ENCODE peak calls at places on chromosome 13, in five cellular contexts. One of them, this sample, is unnamed.
A peak's percentile ranks its signal among the peaks of the same experiment; 100 is the strongest.

GRCh38 chr13:111484129-111484925 is 163.9 kb downstream of the TEX29 start:
- DNase-seq in neuronal stem cell: no peak
- DNase-seq in colonic mucosa: peak; percentile 10
- DNase-seq in endothelial cell of umbilical vein: no peak
- DNase-seq in transverse colon: no peak
- DNase-seq in this sample: no peak

GRCh38 chr13:75194717-75195116 is 287.3 kb downstream of the TBC1D4 start:
- DNase-seq in endothelial cell of umbilical vein: peak; percentile 25
- DNase-seq in colonic mucosa: no peak
- DNase-seq in transverse colon: no peak
- DNase-seq in neuronal stem cell: no peak
- DNase-seq in this sample: no peak

GRCh38 chr13:44329909-44330545 is 43.6 kb upstream of the SERP2 start:
- DNase-seq in neuronal stem cell: no peak
- DNase-seq in endothelial cell of umbilical vein: no peak
- DNase-seq in colonic mucosa: no peak
- DNase-seq in transverse colon: no peak
- DNase-seq in this sample: no peak

GRCh38 chr13:107124129-107124718 is 556.3 kb upstream of the ARGLU1 start:
- DNase-seq in endothelial cell of umbilical vein: peak; percentile 54
- DNase-seq in transverse colon: no peak
- DNase-seq in neuronal stem cell: peak; percentile 37
- DNase-seq in colonic mucosa: no peak
- DNase-seq in this sample: no peak

GRCh38 chr13:101231751-101232428 is 184.4 kb downstream of the NALCN start:
- DNase-seq in neuronal stem cell: no peak
- DNase-seq in transverse colon: no peak
- DNase-seq in endothelial cell of umbilical vein: no peak
- DNase-seq in colonic mucosa: no peak
- DNase-seq in this sample: peak; percentile 20

GRCh38 chr13:85879014-85879413 is 79.8 kb upstream of the SLITRK6 start:
- DNase-seq in neuronal stem cell: no peak
- DNase-seq in colonic mucosa: no peak
- DNase-seq in endothelial cell of umbilical vein: no peak
- DNase-seq in transverse colon: no peak
- DNase-seq in this sample: no peak

GRCh38 chr13:22126433-22127021 is 455.7 kb downstream of the FGF9 start:
- DNase-seq in endothelial cell of umbilical vein: no peak
- DNase-seq in transverse colon: no peak
- DNase-seq in neuronal stem cell: no peak
- DNase-seq in colonic mucosa: no peak
- DNase-seq in this sample: no peak

GRCh38 chr13:94674609-94675348 is 37.6 kb downstream of the SOX21 start:
- DNase-seq in colonic mucosa: peak; percentile 50
- DNase-seq in neuronal stem cell: peak; percentile 69
- DNase-seq in endothelial cell of umbilical vein: peak; percentile 49
- DNase-seq in transverse colon: peak; percentile 46
- DNase-seq in this sample: no peak

GRCh38 chr13:75547917-75548316 is 1.7 kb upstream of the UCHL3 start:
- DNase-seq in colonic mucosa: no peak
- DNase-seq in neuronal stem cell: no peak
- DNase-seq in transverse colon: no peak
- DNase-seq in endothelial cell of umbilical vein: no peak
- DNase-seq in this sample: no peak

GRCh38 chr13:30257433-30258099 is 49.8 kb downstream of the KATNAL1 start:
- DNase-seq in neuronal stem cell: peak; percentile 46
- DNase-seq in endothelial cell of umbilical vein: no peak
- DNase-seq in colonic mucosa: no peak
- DNase-seq in transverse colon: no peak
- DNase-seq in this sample: no peak

GRCh38 chr13:48843630-48844380 is 131.9 kb upstream of the FNDC3A start:
- DNase-seq in endothelial cell of umbilical vein: peak; percentile 64
- DNase-seq in transverse colon: no peak
- DNase-seq in neuronal stem cell: no peak
- DNase-seq in colonic mucosa: no peak
- DNase-seq in this sample: no peak

GRCh38 chr13:93244141-93244917 is 17.7 kb downstream of the GPC6 start:
- DNase-seq in colonic mucosa: no peak
- DNase-seq in transverse colon: no peak
- DNase-seq in endothelial cell of umbilical vein: no peak
- DNase-seq in neuronal stem cell: no peak
- DNase-seq in this sample: no peak

GRCh38 chr13:43261018-43261417 is 237.6 kb downstream of the DNAJC15 start:
- DNase-seq in endothelial cell of umbilical vein: no peak
- DNase-seq in transverse colon: no peak
- DNase-seq in neuronal stem cell: no peak
- DNase-seq in colonic mucosa: no peak
- DNase-seq in this sample: peak; percentile 82

GRCh38 chr13:23876265-23876664 is 12.9 kb downstream of the MIPEP start:
- DNase-seq in colonic mucosa: no peak
- DNase-seq in endothelial cell of umbilical vein: no peak
- DNase-seq in neuronal stem cell: no peak
- DNase-seq in transverse colon: peak; percentile 24
- DNase-seq in this sample: no peak

GRCh38 chr13:24443366-24443765 is 69.2 kb downstream of the PARP4 start:
- DNase-seq in neuronal stem cell: no peak
- DNase-seq in colonic mucosa: no peak
- DNase-seq in transverse colon: no peak
- DNase-seq in endothelial cell of umbilical vein: no peak
- DNase-seq in this sample: no peak

GRCh38 chr13:64758520-64758919 is 2471.6 kb downstream of the PCDH9 start:
- DNase-seq in endothelial cell of umbilical vein: no peak
- DNase-seq in transverse colon: no peak
- DNase-seq in neuronal stem cell: no peak
- DNase-seq in colonic mucosa: no peak
- DNase-seq in this sample: no peak

GRCh38 chr13:51154029-51154555 is 43.0 kb upstream of the C13orf42 start:
- DNase-seq in neuronal stem cell: no peak
- DNase-seq in endothelial cell of umbilical vein: peak; percentile 78
- DNase-seq in transverse colon: no peak
- DNase-seq in colonic mucosa: no peak
- DNase-seq in this sample: no peak

GRCh38 chr13:72384879-72385278 is 342.6 kb downstream of the MZT1 start:
- DNase-seq in transverse colon: no peak
- DNase-seq in colonic mucosa: no peak
- DNase-seq in neuronal stem cell: no peak
- DNase-seq in endothelial cell of umbilical vein: no peak
- DNase-seq in this sample: peak; percentile 14

GRCh38 chr13:48155850-48156249 is 60.9 kb upstream of the MED4 start:
- DNase-seq in colonic mucosa: no peak
- DNase-seq in transverse colon: no peak
- DNase-seq in endothelial cell of umbilical vein: peak; percentile 86
- DNase-seq in neuronal stem cell: no peak
- DNase-seq in this sample: peak; percentile 36

GRCh38 chr13:34748561-34748960 is 193.5 kb upstream of the NBEA start:
- DNase-seq in colonic mucosa: no peak
- DNase-seq in neuronal stem cell: no peak
- DNase-seq in transverse colon: no peak
- DNase-seq in endothelial cell of umbilical vein: no peak
- DNase-seq in this sample: no peak

GRCh38 chr13:64591981-64592380 is 2638.2 kb downstream of the PCDH9 start:
- DNase-seq in colonic mucosa: no peak
- DNase-seq in transverse colon: no peak
- DNase-seq in neuronal stem cell: no peak
- DNase-seq in endothelial cell of umbilical vein: no peak
- DNase-seq in this sample: peak; percentile 22

GRCh38 chr13:59494560-59494970 is 669.2 kb downstream of the DIAPH3 start:
- DNase-seq in endothelial cell of umbilical vein: peak; percentile 93
- DNase-seq in colonic mucosa: no peak
- DNase-seq in transverse colon: no peak
- DNase-seq in neuronal stem cell: no peak
- DNase-seq in this sample: peak; percentile 75

GRCh38 chr13:50712882-50713281 is 130.6 kb downstream of the DLEU7 start:
- DNase-seq in colonic mucosa: no peak
- DNase-seq in transverse colon: no peak
- DNase-seq in neuronal stem cell: no peak
- DNase-seq in endothelial cell of umbilical vein: no peak
- DNase-seq in this sample: no peak

GRCh38 chr13:23741879-23742510 is 147.2 kb downstream of the MIPEP start:
- DNase-seq in endothelial cell of umbilical vein: no peak
- DNase-seq in colonic mucosa: no peak
- DNase-seq in neuronal stem cell: peak; percentile 23
- DNase-seq in transverse colon: no peak
- DNase-seq in this sample: no peak

GRCh38 chr13:32316476-32316875 is 1.2 kb downstream of the BRCA2 start:
- DNase-seq in transverse colon: no peak
- DNase-seq in endothelial cell of umbilical vein: no peak
- DNase-seq in neuronal stem cell: no peak
- DNase-seq in colonic mucosa: no peak
- DNase-seq in this sample: no peak

GRCh38 chr13:111425326-111425725 is 104.9 kb downstream of the TEX29 start:
- DNase-seq in transverse colon: no peak
- DNase-seq in neuronal stem cell: no peak
- DNase-seq in colonic mucosa: no peak
- DNase-seq in endothelial cell of umbilical vein: no peak
- DNase-seq in this sample: no peak

GRCh38 chr13:93951153-93951552 is 528.3 kb downstream of the DCT start:
- DNase-seq in colonic mucosa: no peak
- DNase-seq in transverse colon: no peak
- DNase-seq in neuronal stem cell: no peak
- DNase-seq in endothelial cell of umbilical vein: no peak
- DNase-seq in this sample: no peak

GRCh38 chr13:30020726-30021312 is 170.4 kb upstream of the UBL3 start:
- DNase-seq in endothelial cell of umbilical vein: no peak
- DNase-seq in neuronal stem cell: no peak
- DNase-seq in transverse colon: no peak
- DNase-seq in colonic mucosa: no peak
- DNase-seq in this sample: no peak

GRCh38 chr13:58907347-58907746 is 1256.4 kb downstream of the DIAPH3 start:
- DNase-seq in endothelial cell of umbilical vein: no peak
- DNase-seq in transverse colon: no peak
- DNase-seq in neuronal stem cell: no peak
- DNase-seq in colonic mucosa: no peak
- DNase-seq in this sample: no peak

GRCh38 chr13:77291779-77292178 is 35.1 kb downstream of the MYCBP2 start:
- DNase-seq in endothelial cell of umbilical vein: no peak
- DNase-seq in neuronal stem cell: no peak
- DNase-seq in colonic mucosa: no peak
- DNase-seq in transverse colon: no peak
- DNase-seq in this sample: no peak

GRCh38 chr13:73598021-73598712 is 536.0 kb downstream of the KLF12 start:
- DNase-seq in transverse colon: no peak
- DNase-seq in neuronal stem cell: no peak
- DNase-seq in endothelial cell of umbilical vein: no peak
- DNase-seq in colonic mucosa: no peak
- DNase-seq in this sample: peak; percentile 40

GRCh38 chr13:57635541-57635940 is 4.0 kb downstream of the PCDH17 start:
- DNase-seq in transverse colon: no peak
- DNase-seq in colonic mucosa: no peak
- DNase-seq in neuronal stem cell: no peak
- DNase-seq in endothelial cell of umbilical vein: no peak
- DNase-seq in this sample: no peak
- H3K4me3 ChIP-seq in transverse colon: no peak overlapping the region
- H3K4me3 ChIP-seq in colonic mucosa: no peak overlapping the region
- H3K4me3 ChIP-seq in neuronal stem cell: no peak overlapping the region
- H3K4me3 ChIP-seq in endothelial cell of umbilical vein: peak overlapping the region; percentile 43
- H3K4me3 ChIP-seq in this sample: no peak overlapping the region

DNA sequence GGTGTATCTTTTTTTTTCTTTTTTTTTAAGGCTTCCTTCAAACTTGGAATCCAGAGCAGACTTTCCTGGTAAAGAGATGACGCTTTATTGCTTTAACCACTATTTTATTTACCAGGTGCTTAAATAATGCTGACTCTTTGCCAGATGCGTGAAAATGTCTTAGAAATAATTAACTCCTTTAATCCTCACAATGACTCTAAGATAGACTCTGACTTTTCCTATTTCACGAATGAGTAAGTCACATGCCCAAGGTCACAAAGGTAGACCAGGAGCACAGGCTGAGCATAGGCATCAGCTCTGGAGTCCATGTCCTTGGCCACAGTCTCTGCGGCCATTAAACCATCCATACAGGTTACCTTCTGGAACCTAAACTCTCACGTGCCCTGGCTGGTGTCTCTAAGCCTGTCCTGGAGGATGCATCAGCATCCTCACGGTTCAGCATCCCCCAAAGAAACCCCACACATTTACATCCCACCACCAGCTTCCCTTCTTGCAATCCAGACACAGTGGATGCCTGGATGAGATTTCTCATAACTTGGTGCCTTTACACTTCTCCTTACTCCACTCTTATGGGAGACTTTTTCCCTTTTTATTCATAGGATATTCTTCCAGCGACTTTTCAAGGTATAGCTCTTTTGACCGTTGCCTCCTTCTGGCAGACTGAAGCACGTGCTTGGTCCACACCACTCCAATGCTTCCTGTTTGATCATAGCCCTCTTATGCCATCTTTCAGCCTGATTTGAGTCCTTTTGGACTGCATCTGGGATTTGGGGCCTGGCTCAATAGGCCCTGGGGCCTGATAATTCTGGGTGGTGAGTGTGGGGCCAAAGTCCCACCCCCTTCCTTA is 87.5 kb downstream of the ERCC5 start:
- DNase-seq in colonic mucosa: no peak
- DNase-seq in neuronal stem cell: no peak
- DNase-seq in endothelial cell of umbilical vein: no peak
- DNase-seq in transverse colon: no peak
- DNase-seq in this sample: no peak
- H3K4me3 ChIP-seq in colonic mucosa: no peak overlapping the region
- H3K4me3 ChIP-seq in neuronal stem cell: no peak overlapping the region
- H3K4me3 ChIP-seq in endothelial cell of umbilical vein: no peak overlapping the region
- H3K4me3 ChIP-seq in transverse colon: no peak overlapping the region
- H3K4me3 ChIP-seq in this sample: no peak overlapping the region

GRCh38 chr13:45439781-45440462 is 21.7 kb upstream of the SLC25A30 start:
- DNase-seq in endothelial cell of umbilical vein: no peak
- DNase-seq in neuronal stem cell: no peak
- DNase-seq in colonic mucosa: no peak
- DNase-seq in transverse colon: no peak
- DNase-seq in this sample: no peak
- H3K4me3 ChIP-seq in endothelial cell of umbilical vein: no peak overlapping the region
- H3K4me3 ChIP-seq in neuronal stem cell: no peak overlapping the region
- H3K4me3 ChIP-seq in colonic mucosa: no peak overlapping the region
- H3K4me3 ChIP-seq in transverse colon: no peak overlapping the region
- H3K4me3 ChIP-seq in this sample: no peak overlapping the region

GRCh38 chr13:102718746-102719145 is 23.9 kb upstream of the METTL21C start:
- DNase-seq in endothelial cell of umbilical vein: no peak
- DNase-seq in transverse colon: no peak
- DNase-seq in colonic mucosa: no peak
- DNase-seq in neuronal stem cell: no peak
- DNase-seq in this sample: no peak
- H3K4me3 ChIP-seq in endothelial cell of umbilical vein: no peak overlapping the region
- H3K4me3 ChIP-seq in transverse colon: no peak overlapping the region
- H3K4me3 ChIP-seq in colonic mucosa: no peak overlapping the region
- H3K4me3 ChIP-seq in neuronal stem cell: no peak overlapping the region
- H3K4me3 ChIP-seq in this sample: no peak overlapping the region

DNA sequence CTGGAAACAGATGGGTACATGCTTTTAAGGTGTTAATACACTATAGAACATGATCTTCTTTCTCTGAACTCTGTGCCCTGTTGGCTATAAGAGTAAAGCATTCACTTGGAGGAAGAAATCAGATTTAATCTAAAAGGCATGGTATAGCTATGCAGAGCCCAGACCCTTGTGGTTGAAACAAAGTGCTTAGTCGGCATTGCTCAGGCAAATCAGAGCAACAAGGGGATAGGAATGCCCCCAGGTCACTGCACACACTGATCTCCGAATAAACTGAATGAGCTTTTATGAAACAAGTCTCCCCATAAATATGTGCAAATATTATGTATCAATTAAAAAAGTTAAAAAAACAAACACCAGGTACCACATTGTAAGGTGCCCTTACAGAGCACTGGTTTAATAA is 52.0 kb upstream of the RGCC start:
- DNase-seq in endothelial cell of umbilical vein: no peak
- DNase-seq in neuronal stem cell: no peak
- DNase-seq in colonic mucosa: no peak
- DNase-seq in transverse colon: no peak
- DNase-seq in this sample: no peak
- H3K4me3 ChIP-seq in endothelial cell of umbilical vein: no peak overlapping the region
- H3K4me3 ChIP-seq in neuronal stem cell: no peak overlapping the region
- H3K4me3 ChIP-seq in colonic mucosa: no peak overlapping the region
- H3K4me3 ChIP-seq in transverse colon: no peak overlapping the region
- H3K4me3 ChIP-seq in this sample: no peak overlapping the region

This sample was measured in skeletal muscle cell.